ENCODE peak calls at places on chromosomes 3 and 15, in eight cellular contexts. One of them, this sample, is unnamed.

GRCh38 chr3:52120576-52121458 is 33.4 kb downstream of the POC1A start:
- DNase-seq in effector CD8-positive, alpha-beta T cell: no peak
- DNase-seq in NCI-H69: peak; percentile 2
- DNase-seq in naive B cell: no peak
- DNase-seq in M059J: no peak
- DNase-seq in psoas muscle: peak; percentile 35
- DNase-seq in activated CD4-positive, alpha-beta T cell treated with anti-CD3 and anti-CD28 coated beads, Interleukin-2, amount 50 U/mL, for 1 hour: no peak
- DNase-seq in fibroblast of mammary gland: peak; percentile 21
- DNase-seq in this sample: no peak

GRCh38 chr15:31263751-31264533 is 62.7 kb upstream of the KLF13 start:
- DNase-seq in effector CD8-positive, alpha-beta T cell: peak; percentile 52
- DNase-seq in NCI-H69: peak; percentile 95
- DNase-seq in naive B cell: peak; percentile 85
- DNase-seq in M059J: peak; percentile 6
- DNase-seq in psoas muscle: peak; percentile 85
- DNase-seq in activated CD4-positive, alpha-beta T cell treated with anti-CD3 and anti-CD28 coated beads, Interleukin-2, amount 50 U/mL, for 1 hour: peak; percentile 73
- DNase-seq in fibroblast of mammary gland: no peak
- DNase-seq in this sample: peak; percentile 74

GRCh38 chr3:47113669-47114365 is 50.1 kb downstream of the SETD2 start:
- DNase-seq in effector CD8-positive, alpha-beta T cell: no peak
- DNase-seq in NCI-H69: no peak
- DNase-seq in naive B cell: peak; percentile 31
- DNase-seq in M059J: no peak
- DNase-seq in psoas muscle: no peak
- DNase-seq in activated CD4-positive, alpha-beta T cell treated with anti-CD3 and anti-CD28 coated beads, Interleukin-2, amount 50 U/mL, for 1 hour: no peak
- DNase-seq in fibroblast of mammary gland: peak; percentile 62
- DNase-seq in this sample: peak; percentile 15

GRCh38 chr3:161671141-161671540 is 174.5 kb downstream of the OTOL1 start:
- DNase-seq in effector CD8-positive, alpha-beta T cell: no peak
- DNase-seq in NCI-H69: no peak
- DNase-seq in naive B cell: no peak
- DNase-seq in M059J: no peak
- DNase-seq in psoas muscle: no peak
- DNase-seq in activated CD4-positive, alpha-beta T cell treated with anti-CD3 and anti-CD28 coated beads, Interleukin-2, amount 50 U/mL, for 1 hour: no peak
- DNase-seq in fibroblast of mammary gland: no peak
- DNase-seq in this sample: no peak

GRCh38 chr15:41559489-41560177 is 621 bp downstream of the TYRO3 start:
- DNase-seq in effector CD8-positive, alpha-beta T cell: no peak
- DNase-seq in NCI-H69: peak; percentile 34
- DNase-seq in naive B cell: no peak
- DNase-seq in M059J: peak; percentile 21
- DNase-seq in psoas muscle: peak; percentile 57
- DNase-seq in activated CD4-positive, alpha-beta T cell treated with anti-CD3 and anti-CD28 coated beads, Interleukin-2, amount 50 U/mL, for 1 hour: no peak
- DNase-seq in fibroblast of mammary gland: no peak
- DNase-seq in this sample: peak; percentile 21

GRCh38 chr3:37492977-37493471 is 318.6 kb upstream of the LRRFIP2 start:
- DNase-seq in effector CD8-positive, alpha-beta T cell: no peak
- DNase-seq in NCI-H69: peak; percentile 50
- DNase-seq in naive B cell: no peak
- DNase-seq in M059J: peak; percentile 34
- DNase-seq in psoas muscle: no peak
- DNase-seq in activated CD4-positive, alpha-beta T cell treated with anti-CD3 and anti-CD28 coated beads, Interleukin-2, amount 50 U/mL, for 1 hour: no peak
- DNase-seq in fibroblast of mammary gland: peak; percentile 58
- DNase-seq in this sample: no peak

GRCh38 chr3:38117748-38118420 is 19.0 kb downstream of the ACAA1 start:
- DNase-seq in effector CD8-positive, alpha-beta T cell: peak; percentile 46
- DNase-seq in NCI-H69: peak; percentile 52
- DNase-seq in naive B cell: peak; percentile 56
- DNase-seq in M059J: peak; percentile 42
- DNase-seq in psoas muscle: peak; percentile 68
- DNase-seq in activated CD4-positive, alpha-beta T cell treated with anti-CD3 and anti-CD28 coated beads, Interleukin-2, amount 50 U/mL, for 1 hour: peak; percentile 73
- DNase-seq in fibroblast of mammary gland: peak; percentile 66
- DNase-seq in this sample: peak; percentile 79

GRCh38 chr3:176739169-176739568 is 458.1 kb downstream of the TBL1XR1 start:
- DNase-seq in effector CD8-positive, alpha-beta T cell: no peak
- DNase-seq in NCI-H69: no peak
- DNase-seq in naive B cell: no peak
- DNase-seq in M059J: peak; percentile 30
- DNase-seq in psoas muscle: no peak
- DNase-seq in activated CD4-positive, alpha-beta T cell treated with anti-CD3 and anti-CD28 coated beads, Interleukin-2, amount 50 U/mL, for 1 hour: no peak
- DNase-seq in fibroblast of mammary gland: no peak
- DNase-seq in this sample: no peak

GRCh38 chr3:96813820-96814580 is 394 bp upstream of the EPHA6 start:
- DNase-seq in effector CD8-positive, alpha-beta T cell: no peak
- DNase-seq in NCI-H69: peak; percentile 58
- DNase-seq in naive B cell: no peak
- DNase-seq in M059J: no peak
- DNase-seq in psoas muscle: peak; percentile 56
- DNase-seq in activated CD4-positive, alpha-beta T cell treated with anti-CD3 and anti-CD28 coated beads, Interleukin-2, amount 50 U/mL, for 1 hour: no peak
- DNase-seq in fibroblast of mammary gland: peak; percentile 48
- DNase-seq in this sample: peak; percentile 7

GRCh38 chr3:192577811-192578210 is 149.5 kb downstream of the FGF12 start:
- DNase-seq in effector CD8-positive, alpha-beta T cell: no peak
- DNase-seq in NCI-H69: no peak
- DNase-seq in naive B cell: no peak
- DNase-seq in M059J: no peak
- DNase-seq in psoas muscle: no peak
- DNase-seq in activated CD4-positive, alpha-beta T cell treated with anti-CD3 and anti-CD28 coated beads, Interleukin-2, amount 50 U/mL, for 1 hour: no peak
- DNase-seq in fibroblast of mammary gland: no peak
- DNase-seq in this sample: no peak

GRCh38 chr3:85586018-85586417 is 627.2 kb downstream of the CADM2 start:
- DNase-seq in effector CD8-positive, alpha-beta T cell: no peak
- DNase-seq in NCI-H69: peak; percentile 45
- DNase-seq in naive B cell: no peak
- DNase-seq in M059J: no peak
- DNase-seq in psoas muscle: no peak
- DNase-seq in activated CD4-positive, alpha-beta T cell treated with anti-CD3 and anti-CD28 coated beads, Interleukin-2, amount 50 U/mL, for 1 hour: no peak
- DNase-seq in fibroblast of mammary gland: no peak
- DNase-seq in this sample: no peak

GRCh38 chr3:42140665-42141203 is 49.6 kb downstream of the TRAK1 start:
- DNase-seq in effector CD8-positive, alpha-beta T cell: no peak
- DNase-seq in NCI-H69: no peak
- DNase-seq in naive B cell: no peak
- DNase-seq in M059J: no peak
- DNase-seq in psoas muscle: no peak
- DNase-seq in activated CD4-positive, alpha-beta T cell treated with anti-CD3 and anti-CD28 coated beads, Interleukin-2, amount 50 U/mL, for 1 hour: no peak
- DNase-seq in fibroblast of mammary gland: no peak
- DNase-seq in this sample: no peak

GRCh38 chr3:43867673-43868072 is 176.9 kb downstream of the ABHD5 start:
- DNase-seq in effector CD8-positive, alpha-beta T cell: no peak
- DNase-seq in NCI-H69: no peak
- DNase-seq in naive B cell: no peak
- DNase-seq in M059J: peak; percentile 76
- DNase-seq in psoas muscle: no peak
- DNase-seq in activated CD4-positive, alpha-beta T cell treated with anti-CD3 and anti-CD28 coated beads, Interleukin-2, amount 50 U/mL, for 1 hour: no peak
- DNase-seq in fibroblast of mammary gland: peak; percentile 88
- DNase-seq in this sample: no peak

GRCh38 chr3:188491276-188491687 is 337.3 kb downstream of the LPP start:
- DNase-seq in effector CD8-positive, alpha-beta T cell: no peak
- DNase-seq in NCI-H69: no peak
- DNase-seq in naive B cell: no peak
- DNase-seq in M059J: peak; percentile 96
- DNase-seq in psoas muscle: no peak
- DNase-seq in activated CD4-positive, alpha-beta T cell treated with anti-CD3 and anti-CD28 coated beads, Interleukin-2, amount 50 U/mL, for 1 hour: no peak
- DNase-seq in fibroblast of mammary gland: peak; percentile 78
- DNase-seq in this sample: no peak

GRCh38 chr15:85504739-85505676 is 124.6 kb downstream of the AKAP13 start:
- DNase-seq in effector CD8-positive, alpha-beta T cell: no peak
- DNase-seq in NCI-H69: peak; percentile 57
- DNase-seq in naive B cell: peak; percentile 43
- DNase-seq in M059J: peak; percentile 68
- DNase-seq in psoas muscle: no peak
- DNase-seq in activated CD4-positive, alpha-beta T cell treated with anti-CD3 and anti-CD28 coated beads, Interleukin-2, amount 50 U/mL, for 1 hour: peak; percentile 27
- DNase-seq in fibroblast of mammary gland: peak; percentile 81
- DNase-seq in this sample: peak; percentile 39

GRCh38 chr3:30538787-30539186 is 67.6 kb upstream of the TGFBR2 start:
- DNase-seq in effector CD8-positive, alpha-beta T cell: no peak
- DNase-seq in NCI-H69: no peak
- DNase-seq in naive B cell: no peak
- DNase-seq in M059J: peak; percentile 82
- DNase-seq in psoas muscle: no peak
- DNase-seq in activated CD4-positive, alpha-beta T cell treated with anti-CD3 and anti-CD28 coated beads, Interleukin-2, amount 50 U/mL, for 1 hour: no peak
- DNase-seq in fibroblast of mammary gland: peak; percentile 92
- DNase-seq in this sample: no peak

GRCh38 chr3:185824467-185825378 is at the start of gene IGF2BP2:
- DNase-seq in effector CD8-positive, alpha-beta T cell: no peak
- DNase-seq in NCI-H69: peak; percentile 71
- DNase-seq in naive B cell: peak; percentile 46
- DNase-seq in M059J: peak; percentile 85
- DNase-seq in psoas muscle: peak; percentile 72
- DNase-seq in activated CD4-positive, alpha-beta T cell treated with anti-CD3 and anti-CD28 coated beads, Interleukin-2, amount 50 U/mL, for 1 hour: peak; percentile 36
- DNase-seq in fibroblast of mammary gland: peak; percentile 68
- DNase-seq in this sample: peak; percentile 61